ENCODE peak calls at places on chromosome 10, in five cellular contexts. One of them, this sample, is unnamed.

GRCh38 chr10:114623661-114624294 is 34.3 kb downstream of the ABLIM1 start:
- DNase-seq in endodermal cell: peak
- DNase-seq in Karpas-422: no peak
- DNase-seq in CD8-positive, alpha-beta memory T cell: no peak
- DNase-seq in upper lobe of right lung: no peak
- DNase-seq in this sample: no peak

GRCh38 chr10:129495697-129496096 is 28.7 kb downstream of the MGMT start:
- DNase-seq in upper lobe of right lung: no peak
- DNase-seq in CD8-positive, alpha-beta memory T cell: no peak
- DNase-seq in Karpas-422: no peak
- DNase-seq in endodermal cell: no peak
- DNase-seq in this sample: no peak

GRCh38 chr10:6033954-6034353 is 28.2 kb downstream of the IL2RA start:
- DNase-seq in Karpas-422: no peak
- DNase-seq in upper lobe of right lung: no peak
- DNase-seq in endodermal cell: peak
- DNase-seq in CD8-positive, alpha-beta memory T cell: no peak
- DNase-seq in this sample: no peak

GRCh38 chr10:133353202-133353959 is 4.4 kb downstream of the FUOM start:
- DNase-seq in endodermal cell: peak
- DNase-seq in Karpas-422: no peak
- DNase-seq in CD8-positive, alpha-beta memory T cell: no peak
- DNase-seq in upper lobe of right lung: no peak
- DNase-seq in this sample: no peak

GRCh38 chr10:72027498-72027897 is 60.9 kb downstream of the SPOCK2 start:
- DNase-seq in endodermal cell: no peak
- DNase-seq in Karpas-422: no peak
- DNase-seq in upper lobe of right lung: no peak
- DNase-seq in CD8-positive, alpha-beta memory T cell: no peak
- DNase-seq in this sample: no peak

GRCh38 chr10:129963831-129964501 is at the start of gene EBF3:
- DNase-seq in Karpas-422: no peak
- DNase-seq in upper lobe of right lung: no peak
- DNase-seq in CD8-positive, alpha-beta memory T cell: no peak
- DNase-seq in endodermal cell: peak
- DNase-seq in this sample: no peak

GRCh38 chr10:69567920-69568319 is 5.3 kb downstream of the NEUROG3 start:
- DNase-seq in upper lobe of right lung: peak
- DNase-seq in Karpas-422: no peak
- DNase-seq in CD8-positive, alpha-beta memory T cell: no peak
- DNase-seq in endodermal cell: peak
- DNase-seq in this sample: peak

GRCh38 chr10:127040756-127041155 is 135.5 kb downstream of the DOCK1 start:
- DNase-seq in Karpas-422: no peak
- DNase-seq in endodermal cell: no peak
- DNase-seq in CD8-positive, alpha-beta memory T cell: no peak
- DNase-seq in upper lobe of right lung: no peak
- DNase-seq in this sample: no peak

GRCh38 chr10:69949770-69950169 is 102.9 kb upstream of the MACROH2A2 start:
- DNase-seq in Karpas-422: no peak
- DNase-seq in CD8-positive, alpha-beta memory T cell: no peak
- DNase-seq in upper lobe of right lung: no peak
- DNase-seq in endodermal cell: no peak
- DNase-seq in this sample: no peak

GRCh38 chr10:17787087-17787942 is 21.8 kb upstream of the MRC1 start:
- DNase-seq in upper lobe of right lung: no peak
- DNase-seq in CD8-positive, alpha-beta memory T cell: no peak
- DNase-seq in endodermal cell: peak
- DNase-seq in Karpas-422: no peak
- DNase-seq in this sample: no peak

GRCh38 chr10:128064615-128065580 is 61.3 kb downstream of the MKI67 start:
- DNase-seq in CD8-positive, alpha-beta memory T cell: peak
- DNase-seq in upper lobe of right lung: peak
- DNase-seq in endodermal cell: no peak
- DNase-seq in Karpas-422: peak
- DNase-seq in this sample: peak

GRCh38 chr10:103748020-103748419 is 107.4 kb downstream of the SH3PXD2A start:
- DNase-seq in endodermal cell: no peak
- DNase-seq in Karpas-422: no peak
- DNase-seq in CD8-positive, alpha-beta memory T cell: no peak
- DNase-seq in upper lobe of right lung: no peak
- DNase-seq in this sample: no peak

GRCh38 chr10:114266521-114266920 is 27.5 kb downstream of the VWA2 start:
- DNase-seq in Karpas-422: no peak
- DNase-seq in endodermal cell: no peak
- DNase-seq in upper lobe of right lung: no peak
- DNase-seq in CD8-positive, alpha-beta memory T cell: no peak
- DNase-seq in this sample: no peak

GRCh38 chr10:34711500-34711899 is 103.6 kb downstream of the PARD3 start:
- DNase-seq in CD8-positive, alpha-beta memory T cell: no peak
- DNase-seq in endodermal cell: no peak
- DNase-seq in Karpas-422: no peak
- DNase-seq in upper lobe of right lung: no peak
- DNase-seq in this sample: no peak

GRCh38 chr10:25952857-25953256 is 18.8 kb downstream of the MYO3A start:
- DNase-seq in upper lobe of right lung: no peak
- DNase-seq in Karpas-422: no peak
- DNase-seq in CD8-positive, alpha-beta memory T cell: no peak
- DNase-seq in endodermal cell: no peak
- DNase-seq in this sample: peak

GRCh38 chr10:49361735-49362568 is 33.9 kb downstream of the DRGX start:
- DNase-seq in upper lobe of right lung: no peak
- DNase-seq in endodermal cell: no peak
- DNase-seq in CD8-positive, alpha-beta memory T cell: no peak
- DNase-seq in Karpas-422: no peak
- DNase-seq in this sample: no peak

GRCh38 chr10:93149761-93150160 is 76.1 kb downstream of the CYP26A1 start:
- DNase-seq in Karpas-422: no peak
- DNase-seq in upper lobe of right lung: no peak
- DNase-seq in CD8-positive, alpha-beta memory T cell: no peak
- DNase-seq in endodermal cell: no peak
- DNase-seq in this sample: no peak

GRCh38 chr10:119705434-119705831 is 20.4 kb upstream of the INPP5F start:
- DNase-seq in Karpas-422: no peak
- DNase-seq in endodermal cell: no peak
- DNase-seq in upper lobe of right lung: no peak
- DNase-seq in CD8-positive, alpha-beta memory T cell: no peak
- DNase-seq in this sample: peak

GRCh38 chr10:27713906-27714305 is 31.7 kb downstream of the MKX start:
- DNase-seq in Karpas-422: no peak
- DNase-seq in CD8-positive, alpha-beta memory T cell: no peak
- DNase-seq in upper lobe of right lung: no peak
- DNase-seq in endodermal cell: no peak
- DNase-seq in this sample: no peak

GRCh38 chr10:11639861-11640764 is 28.7 kb upstream of the USP6NL start:
- DNase-seq in upper lobe of right lung: no peak
- DNase-seq in CD8-positive, alpha-beta memory T cell: no peak
- DNase-seq in Karpas-422: no peak
- DNase-seq in endodermal cell: no peak
- DNase-seq in this sample: no peak

GRCh38 chr10:108422286-108422685 is 1257.8 kb upstream of the SORCS1 start:
- DNase-seq in upper lobe of right lung: no peak
- DNase-seq in Karpas-422: no peak
- DNase-seq in endodermal cell: no peak
- DNase-seq in CD8-positive, alpha-beta memory T cell: no peak
- DNase-seq in this sample: no peak

GRCh38 chr10:27413387-27413786 is 90.7 kb upstream of the RAB18 start:
- DNase-seq in upper lobe of right lung: no peak
- DNase-seq in CD8-positive, alpha-beta memory T cell: no peak
- DNase-seq in Karpas-422: no peak
- DNase-seq in endodermal cell: no peak
- DNase-seq in this sample: no peak

GRCh38 chr10:598415-599170 is 90.9 kb downstream of the DIP2C start:
- DNase-seq in CD8-positive, alpha-beta memory T cell: no peak
- DNase-seq in Karpas-422: no peak
- DNase-seq in endodermal cell: no peak
- DNase-seq in upper lobe of right lung: peak
- DNase-seq in this sample: no peak

GRCh38 chr10:63497321-63497720 is 23.9 kb upstream of the REEP3 start:
- DNase-seq in upper lobe of right lung: no peak
- DNase-seq in CD8-positive, alpha-beta memory T cell: no peak
- DNase-seq in Karpas-422: no peak
- DNase-seq in endodermal cell: no peak
- DNase-seq in this sample: no peak

GRCh38 chr10:79345241-79346011 is 1.8 kb upstream of the PPIF start:
- DNase-seq in Karpas-422: no peak
- DNase-seq in upper lobe of right lung: peak
- DNase-seq in CD8-positive, alpha-beta memory T cell: no peak
- DNase-seq in endodermal cell: no peak
- DNase-seq in this sample: no peak

GRCh38 chr10:79347226-79347893 is at the start of gene PPIF:
- DNase-seq in Karpas-422: peak
- DNase-seq in upper lobe of right lung: peak
- DNase-seq in endodermal cell: peak
- DNase-seq in CD8-positive, alpha-beta memory T cell: peak
- DNase-seq in this sample: peak

GRCh38 chr10:79346012-79346340 is 1.3 kb upstream of the PPIF start:
- DNase-seq in Karpas-422: no peak
- DNase-seq in CD8-positive, alpha-beta memory T cell: no peak
- DNase-seq in endodermal cell: no peak
- DNase-seq in upper lobe of right lung: no peak
- DNase-seq in this sample: no peak

GRCh38 chr10:79347894-79348639 is 798 bp downstream of the PPIF start:
- DNase-seq in endodermal cell: peak
- DNase-seq in upper lobe of right lung: peak
- DNase-seq in CD8-positive, alpha-beta memory T cell: peak
- DNase-seq in Karpas-422: peak
- DNase-seq in this sample: peak

DNA sequence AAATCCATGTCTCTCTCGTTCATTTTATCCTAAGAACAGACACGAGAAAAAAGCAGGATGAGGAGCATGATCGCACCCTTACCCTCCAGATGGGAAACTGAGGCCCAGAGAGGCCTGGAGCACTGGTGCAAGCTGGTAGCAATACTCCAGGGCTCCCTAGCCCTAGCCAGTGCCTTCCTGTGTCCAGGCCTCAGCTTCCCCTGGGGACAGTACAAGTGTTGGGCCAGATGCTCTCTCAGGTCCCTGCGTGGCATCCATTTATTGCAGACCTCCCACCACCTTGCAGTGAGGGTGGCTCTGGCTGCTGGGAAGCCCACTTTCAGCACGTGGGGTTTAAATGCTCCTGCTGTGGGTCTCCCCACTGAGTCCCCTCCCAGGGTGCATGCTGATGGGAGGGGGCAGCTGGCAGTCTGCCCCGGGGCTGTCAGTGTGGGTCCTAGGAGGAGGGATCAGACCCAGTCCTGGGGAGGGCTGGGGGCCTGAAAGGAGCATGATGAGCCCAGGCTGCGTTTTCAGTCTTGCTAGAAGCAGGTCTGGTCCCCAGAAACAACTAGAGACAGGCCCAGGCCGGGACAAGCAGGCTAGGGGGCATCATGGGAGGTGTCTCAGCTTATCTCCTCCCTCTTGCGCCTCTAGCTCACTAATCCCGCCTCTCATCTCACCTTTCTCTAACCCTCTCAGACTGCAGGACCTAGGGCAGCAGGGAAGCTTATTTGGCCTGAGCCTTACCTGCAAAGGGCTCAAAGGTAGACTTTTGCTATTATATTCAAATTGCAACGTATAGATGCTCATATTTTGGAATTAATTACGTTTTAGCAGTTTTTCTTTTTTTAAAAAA is 662 bp upstream of the PPIF start:
- DNase-seq in endodermal cell: peak
- DNase-seq in CD8-positive, alpha-beta memory T cell: no peak
- DNase-seq in upper lobe of right lung: peak
- DNase-seq in Karpas-422: peak
- DNase-seq in this sample: peak
- H3K4me3 ChIP-seq in endodermal cell: no peak
- H3K4me3 ChIP-seq in CD8-positive, alpha-beta memory T cell: peak
- H3K4me3 ChIP-seq in upper lobe of right lung: no peak
- H3K4me3 ChIP-seq in Karpas-422: peak
- H3K4me3 ChIP-seq in this sample: peak

DNA sequence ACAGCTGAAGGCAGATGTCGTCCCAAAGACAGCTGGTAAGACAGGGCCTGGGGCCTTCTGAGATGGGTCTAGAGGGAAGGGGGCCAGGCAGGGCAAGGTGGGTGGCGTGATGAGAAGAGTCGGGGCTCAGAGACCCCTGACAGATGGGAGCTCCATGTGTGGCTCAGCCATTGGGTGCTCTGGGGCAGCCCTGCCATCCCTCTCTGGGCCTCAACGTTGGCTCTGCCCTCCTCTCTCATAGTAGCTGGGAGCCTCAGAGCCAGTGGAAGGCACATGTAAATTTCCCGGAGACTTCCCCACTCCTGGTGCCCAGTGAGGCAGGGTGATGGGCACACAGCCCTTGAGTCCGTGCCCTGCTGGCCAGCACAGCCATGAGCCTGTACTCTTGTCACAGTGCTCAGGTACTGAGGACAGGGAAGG is 1.8 kb downstream of the PPIF start:
- DNase-seq in endodermal cell: no peak
- DNase-seq in CD8-positive, alpha-beta memory T cell: no peak
- DNase-seq in Karpas-422: no peak
- DNase-seq in upper lobe of right lung: peak
- DNase-seq in this sample: no peak
- H3K4me3 ChIP-seq in endodermal cell: peak
- H3K4me3 ChIP-seq in CD8-positive, alpha-beta memory T cell: peak
- H3K4me3 ChIP-seq in Karpas-422: peak
- H3K4me3 ChIP-seq in upper lobe of right lung: peak
- H3K4me3 ChIP-seq in this sample: peak

GRCh38 chr10:22681783-22682183 is 32.6 kb downstream of the PIP4K2A start:
- DNase-seq in Karpas-422: no peak
- DNase-seq in CD8-positive, alpha-beta memory T cell: peak
- DNase-seq in upper lobe of right lung: no peak
- DNase-seq in endodermal cell: no peak
- DNase-seq in this sample: no peak

GRCh38 chr10:22685926-22686325 is 28.5 kb downstream of the PIP4K2A start:
- DNase-seq in upper lobe of right lung: no peak
- DNase-seq in Karpas-422: no peak
- DNase-seq in CD8-positive, alpha-beta memory T cell: no peak
- DNase-seq in endodermal cell: no peak
- DNase-seq in this sample: no peak

GRCh38 chr10:22684707-22685106 is 29.7 kb downstream of the PIP4K2A start:
- DNase-seq in upper lobe of right lung: no peak
- DNase-seq in endodermal cell: no peak
- DNase-seq in Karpas-422: no peak
- DNase-seq in CD8-positive, alpha-beta memory T cell: no peak
- DNase-seq in this sample: peak

GRCh38 chr10:22682237-22683192 is 31.9 kb downstream of the PIP4K2A start:
- DNase-seq in endodermal cell: no peak
- DNase-seq in upper lobe of right lung: no peak
- DNase-seq in Karpas-422: no peak
- DNase-seq in CD8-positive, alpha-beta memory T cell: peak
- DNase-seq in this sample: peak

GRCh38 chr10:22683995-22684305 is 30.4 kb downstream of the PIP4K2A start:
- DNase-seq in endodermal cell: no peak
- DNase-seq in upper lobe of right lung: no peak
- DNase-seq in Karpas-422: no peak
- DNase-seq in CD8-positive, alpha-beta memory T cell: no peak
- DNase-seq in this sample: no peak
- H3K4me3 ChIP-seq in endodermal cell: no peak
- H3K4me3 ChIP-seq in upper lobe of right lung: no peak
- H3K4me3 ChIP-seq in Karpas-422: no peak
- H3K4me3 ChIP-seq in CD8-positive, alpha-beta memory T cell: peak
- H3K4me3 ChIP-seq in this sample: peak

DNA sequence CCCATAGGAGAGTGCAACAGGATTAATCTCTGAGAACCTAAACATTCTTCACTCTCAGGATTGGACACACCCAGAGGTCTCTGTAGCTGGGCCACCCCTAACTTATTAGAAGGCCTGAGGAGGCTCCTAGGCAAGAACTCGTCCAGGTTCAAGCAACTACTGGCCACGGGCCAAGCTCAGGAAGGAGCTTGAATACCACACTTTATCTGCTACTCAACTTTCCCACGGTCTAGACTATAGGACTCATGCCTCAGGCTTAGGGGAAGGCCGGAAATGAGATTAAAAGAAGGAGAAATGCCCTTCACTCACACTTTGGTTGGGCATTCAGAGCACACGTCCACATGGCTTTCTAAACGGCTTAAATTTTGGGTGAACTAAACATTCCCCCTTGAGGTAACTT is 142.8 kb upstream of the PHYHIPL start:
- DNase-seq in upper lobe of right lung: no peak
- DNase-seq in Karpas-422: no peak
- DNase-seq in endodermal cell: no peak
- DNase-seq in CD8-positive, alpha-beta memory T cell: no peak
- DNase-seq in this sample: peak
- H3K4me3 ChIP-seq in upper lobe of right lung: no peak
- H3K4me3 ChIP-seq in Karpas-422: no peak
- H3K4me3 ChIP-seq in endodermal cell: no peak
- H3K4me3 ChIP-seq in CD8-positive, alpha-beta memory T cell: no peak
- H3K4me3 ChIP-seq in this sample: no peak

This sample was measured in GM12865.